ENCODE peak calls at places on chromosomes 4 and X, in eight cellular contexts. C, U, P, W, B, O, F and A are unnamed samples.
A peak's percentile ranks its signal among the peaks of the same experiment; 100 is the strongest.

GRCh38 chr4:135123632-135124031 is 922.0 kb upstream of the PABPC4L start:
- DNase-seq in B (no peak), W (no peak), U (peak; percentile 8), P (no peak), C (no peak), O (peak; percentile 54), F (no peak), A (no peak)

GRCh38 chr4:40585201-40585789 is 44.4 kb downstream of the RBM47 start:
- DNase-seq in B (no peak), P (no peak), W (no peak), O (no peak), C (no peak), F (no peak), U (no peak), A (no peak)

GRCh38 chrX:42149786-42150185 is 226.4 kb upstream of the CASK start:
- DNase-seq in W (no peak), O (peak; percentile 26), U (peak; percentile 50), F (no peak), C (no peak), P (no peak), B (no peak), A (no peak)

GRCh38 chrX:69139516-69139915 is 25.7 kb downstream of the PJA1 start:
- DNase-seq in F (no peak), C (no peak), U (no peak), B (no peak), O (no peak), P (no peak), W (no peak), A (no peak)

GRCh38 chrX:50704360-50704759 is 109.6 kb downstream of the SHROOM4 start:
- DNase-seq in U (no peak), C (no peak), F (no peak), O (no peak), B (no peak), P (no peak), W (no peak), A (no peak)

GRCh38 chr4:166924456-166924855 is 309.8 kb downstream of the SPOCK3 start:
- DNase-seq in U (no peak), B (no peak), C (no peak), P (no peak), W (no peak), O (no peak), F (no peak), A (no peak)

GRCh38 chr4:165398570-165398969 is 19.8 kb downstream of the CPE start:
- DNase-seq in W (no peak), F (no peak), C (no peak), P (no peak), U (peak; percentile 97), O (peak; percentile 42), B (no peak), A (no peak)

GRCh38 chr4:82352825-82353370 is 20.9 kb downstream of the HNRNPD start:
- DNase-seq in U (peak; percentile 34), O (no peak), W (no peak), C (no peak), B (no peak), P (no peak), F (no peak), A (no peak)

GRCh38 chr4:51843309-51844156 is 580 bp downstream of the DCUN1D4 start:
- DNase-seq in U (peak; percentile 70), F (peak; percentile 25), C (peak; percentile 83), O (peak; percentile 71), W (peak; percentile 53), B (peak; percentile 75), P (peak; percentile 89), A (no peak)

GRCh38 chr4:51842554-51843308 is at the start of gene DCUN1D4:
- DNase-seq in W (peak; percentile 100), F (peak; percentile 96), P (peak; percentile 100), B (peak; percentile 100), C (peak; percentile 100), U (peak; percentile 100), O (peak; percentile 99), A (peak; percentile 99)

GRCh38 chr4:51845055-51845426 is 2.1 kb downstream of the DCUN1D4 start:
- DNase-seq in P (no peak), C (no peak), F (no peak), O (no peak), U (no peak), W (no peak), B (no peak), A (no peak)

GRCh38 chr4:51845736-51846135 is 2.8 kb downstream of the DCUN1D4 start:
- DNase-seq in W (no peak), F (no peak), B (no peak), P (no peak), O (no peak), U (no peak), C (no peak), A (no peak)

GRCh38 chr4:51844157-51845054 is 1.5 kb downstream of the DCUN1D4 start:
- DNase-seq in W (peak; percentile 89), P (peak; percentile 96), B (peak; percentile 90), F (peak; percentile 69), O (peak; percentile 94), U (peak; percentile 95), C (peak; percentile 96), A (peak; percentile 57)
- H3K4me3 ChIP-seq in W (peak overlapping the region; percentile 91), P (peak overlapping the region; percentile 82), B (peak overlapping the region; percentile 81), F (peak overlapping the region; percentile 97), O (peak overlapping the region; percentile 92), U (peak overlapping the region; percentile 79), C (peak overlapping the region; percentile 89), A (peak overlapping the region; percentile 77)

DNA sequence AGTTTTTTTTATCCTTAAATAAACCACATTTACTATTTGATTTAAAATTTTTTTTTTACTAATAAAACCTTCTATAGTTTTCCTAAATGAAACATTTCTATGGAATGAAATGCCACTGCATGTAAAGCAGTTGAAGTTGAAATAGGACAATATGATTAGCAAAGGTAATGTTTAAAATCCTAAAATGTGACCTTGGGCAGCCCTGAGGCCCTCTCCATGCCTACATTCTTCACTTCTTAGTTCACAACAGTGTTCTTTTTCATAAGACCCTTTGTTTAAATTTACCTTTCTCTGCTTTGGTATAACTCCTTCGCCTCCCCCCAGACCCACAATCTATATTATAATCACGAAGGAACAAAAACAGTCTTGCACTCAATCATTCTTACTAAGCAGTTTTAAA is 124.4 kb upstream of the NAP1L5 start:
- DNase-seq in B (no peak), P (no peak), U (no peak), O (no peak), F (no peak), C (no peak), W (no peak), A (no peak)
- H3K4me3 ChIP-seq in B (peak overlapping the region; percentile 44), P (peak overlapping the region; percentile 54), U (peak overlapping the region; percentile 68), O (peak overlapping the region; percentile 68), F (no peak overlapping the region), C (peak overlapping the region; percentile 53), W (peak overlapping the region; percentile 42), A (no peak overlapping the region)

GRCh38 chr4:170088686-170089085 is 1.1 kb downstream of the AADAT start:
- DNase-seq in U (no peak), W (no peak), O (peak; percentile 0), P (no peak), B (no peak), F (no peak), C (no peak), A (no peak)

GRCh38 chr4:170091069-170091696 is 1.4 kb upstream of the AADAT start:
- DNase-seq in C (no peak), U (no peak), B (no peak), F (no peak), O (no peak), P (peak; percentile 80), W (no peak), A (no peak)

GRCh38 chr4:170090667-170091052 is 904 bp upstream of the AADAT start:
- DNase-seq in U (peak; percentile 44), F (no peak), O (no peak), W (no peak), B (no peak), C (no peak), P (no peak), A (no peak)

GRCh38 chr4:170089743-170090666 is at the start of gene AADAT:
- DNase-seq in F (no peak), O (peak; percentile 80), U (peak; percentile 69), C (peak; percentile 67), P (peak; percentile 89), B (peak; percentile 81), W (peak; percentile 42), A (peak; percentile 25)

GRCh38 chr4:170089274-170089742 is 448 bp downstream of the AADAT start:
- DNase-seq in B (no peak), F (no peak), C (no peak), P (peak; percentile 61), U (peak; percentile 52), O (peak; percentile 49), W (no peak), A (no peak)
- H3K4me3 ChIP-seq in B (peak overlapping the region; percentile 55), F (no peak overlapping the region), C (peak overlapping the region; percentile 55), P (peak overlapping the region; percentile 48), U (peak overlapping the region; percentile 69), O (peak overlapping the region; percentile 79), W (peak overlapping the region; percentile 54), A (peak overlapping the region; percentile 66)

DNA sequence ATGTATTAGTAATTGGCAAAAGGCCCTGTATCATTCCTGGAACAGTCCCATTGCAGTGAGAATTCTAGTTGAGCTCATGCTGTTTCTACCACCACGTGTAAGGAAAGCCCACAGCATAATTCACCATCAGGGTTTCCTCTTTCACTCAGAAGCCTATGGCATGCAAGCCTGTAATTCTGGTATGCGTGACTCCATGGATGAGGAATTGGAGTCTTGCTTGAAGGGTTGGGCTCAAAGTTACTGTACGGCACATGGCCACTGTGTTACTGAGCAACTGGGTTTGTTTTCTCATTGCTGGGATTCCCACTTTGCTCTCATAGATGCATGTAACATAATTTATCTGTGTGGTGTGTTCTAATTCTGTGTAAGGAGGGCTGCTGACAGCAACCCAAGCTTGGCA is 132.3 kb upstream of the NR3C2 start:
- DNase-seq in F (no peak), W (no peak), C (no peak), P (no peak), O (no peak), U (peak; percentile 46), B (no peak), A (no peak)
- H3K4me3 ChIP-seq in F (no peak overlapping the region), W (no peak overlapping the region), C (no peak overlapping the region), P (no peak overlapping the region), O (no peak overlapping the region), U (no peak overlapping the region), B (no peak overlapping the region), A (no peak overlapping the region)

GRCh38 chrX:153968754-153969124 is 2.9 kb downstream of the HCFC1 start:
- DNase-seq in B (no peak), W (no peak), O (no peak), U (no peak), C (no peak), F (no peak), P (no peak), A (no peak)

GRCh38 chrX:153969125-153969903 is 2.3 kb downstream of the HCFC1 start:
- DNase-seq in C (no peak), F (no peak), U (no peak), O (no peak), P (no peak), B (no peak), W (no peak), A (no peak)

GRCh38 chrX:153967536-153968214 is 3.9 kb downstream of the HCFC1 start:
- DNase-seq in W (no peak), C (no peak), F (no peak), P (no peak), B (no peak), O (no peak), U (no peak), A (no peak)

GRCh38 chrX:153966841-153967535 is 4.6 kb downstream of the HCFC1 start:
- DNase-seq in F (no peak), O (no peak), W (no peak), C (no peak), U (no peak), B (no peak), P (no peak), A (no peak)

GRCh38 chrX:153968255-153968654 is 3.4 kb downstream of the HCFC1 start:
- DNase-seq in P (no peak), B (no peak), W (no peak), U (no peak), C (no peak), F (no peak), O (no peak), A (no peak)
- H3K4me3 ChIP-seq in P (peak overlapping the region; percentile 72), B (no peak overlapping the region), W (no peak overlapping the region), U (peak overlapping the region; percentile 83), C (peak overlapping the region; percentile 88), F (peak overlapping the region; percentile 94), O (peak overlapping the region; percentile 81), A (no peak overlapping the region)